ENCODE peak calls at places on chromosomes 11 and 22, in five cellular contexts. One of them, this sample, is unnamed.
A peak's percentile ranks its signal among the peaks of the same experiment; 100 is the strongest.

GRCh38 chr11:46278387-46279173 is 1.1 kb downstream of the CREB3L1 start:
- DNase-seq in stomach: peak; percentile 80
- DNase-seq in colonic mucosa: peak; percentile 93
- DNase-seq in fibroblast of lung: peak; percentile 68
- DNase-seq in transverse colon: peak; percentile 79
- DNase-seq in this sample: no peak

GRCh38 chr22:22043296-22044078 is 60.9 kb upstream of the TOP3B start:
- DNase-seq in colonic mucosa: no peak
- DNase-seq in stomach: no peak
- DNase-seq in transverse colon: no peak
- DNase-seq in fibroblast of lung: no peak
- DNase-seq in this sample: no peak

GRCh38 chr22:45442120-45442519 is 28.6 kb downstream of the RIBC2 start:
- DNase-seq in transverse colon: no peak
- DNase-seq in fibroblast of lung: no peak
- DNase-seq in colonic mucosa: no peak
- DNase-seq in stomach: no peak
- DNase-seq in this sample: no peak

GRCh38 chr11:12418019-12418611 is 40.7 kb downstream of the PARVA start:
- DNase-seq in fibroblast of lung: peak; percentile 62
- DNase-seq in stomach: no peak
- DNase-seq in colonic mucosa: no peak
- DNase-seq in transverse colon: no peak
- DNase-seq in this sample: no peak

GRCh38 chr11:59265735-59266134 is 53.0 kb upstream of the MPEG1 start:
- DNase-seq in colonic mucosa: no peak
- DNase-seq in stomach: no peak
- DNase-seq in fibroblast of lung: no peak
- DNase-seq in transverse colon: no peak
- DNase-seq in this sample: no peak

GRCh38 chr11:95134491-95134890 is 44.8 kb downstream of the ENDOD1 start:
- DNase-seq in fibroblast of lung: peak; percentile 36
- DNase-seq in stomach: no peak
- DNase-seq in transverse colon: no peak
- DNase-seq in colonic mucosa: no peak
- DNase-seq in this sample: no peak

GRCh38 chr11:46686886-46687810 is 13.3 kb downstream of the ARHGAP1 start:
- DNase-seq in stomach: no peak
- DNase-seq in fibroblast of lung: peak; percentile 92
- DNase-seq in transverse colon: no peak
- DNase-seq in colonic mucosa: no peak
- DNase-seq in this sample: no peak

GRCh38 chr11:36306888-36307287 is 10.8 kb downstream of the PRR5L start:
- DNase-seq in transverse colon: no peak
- DNase-seq in stomach: no peak
- DNase-seq in colonic mucosa: no peak
- DNase-seq in fibroblast of lung: peak; percentile 62
- DNase-seq in this sample: no peak

GRCh38 chr11:62267050-62267449 is 2.9 kb upstream of the SCGB2A2 start:
- DNase-seq in transverse colon: no peak
- DNase-seq in fibroblast of lung: no peak
- DNase-seq in stomach: no peak
- DNase-seq in colonic mucosa: no peak
- DNase-seq in this sample: no peak

GRCh38 chr11:19768815-19769214 is 56.2 kb downstream of the NAV2 start:
- DNase-seq in stomach: no peak
- DNase-seq in colonic mucosa: no peak
- DNase-seq in fibroblast of lung: no peak
- DNase-seq in transverse colon: no peak
- DNase-seq in this sample: no peak

GRCh38 chr11:107801641-107802040 is 56.9 kb downstream of the SLC35F2 start:
- DNase-seq in stomach: no peak
- DNase-seq in colonic mucosa: no peak
- DNase-seq in transverse colon: no peak
- DNase-seq in fibroblast of lung: no peak
- DNase-seq in this sample: no peak

GRCh38 chr11:126702987-126703386 is 297.6 kb downstream of the KIRREL3 start:
- DNase-seq in stomach: no peak
- DNase-seq in colonic mucosa: no peak
- DNase-seq in transverse colon: no peak
- DNase-seq in fibroblast of lung: no peak
- DNase-seq in this sample: no peak

GRCh38 chr11:125990244-125990643 is 44.4 kb downstream of the VSIG10L2 start:
- DNase-seq in colonic mucosa: no peak
- DNase-seq in fibroblast of lung: peak; percentile 59
- DNase-seq in stomach: no peak
- DNase-seq in transverse colon: no peak
- DNase-seq in this sample: no peak

GRCh38 chr22:32854351-32854804 is 52.9 kb downstream of the TIMP3 start:
- DNase-seq in fibroblast of lung: peak; percentile 54
- DNase-seq in transverse colon: no peak
- DNase-seq in colonic mucosa: no peak
- DNase-seq in stomach: no peak
- DNase-seq in this sample: no peak

GRCh38 chr11:108121274-108122155 is at the start of gene ACAT1:
- DNase-seq in stomach: peak; percentile 99
- DNase-seq in colonic mucosa: peak; percentile 100
- DNase-seq in fibroblast of lung: peak; percentile 89
- DNase-seq in transverse colon: peak; percentile 99
- DNase-seq in this sample: peak; percentile 99

GRCh38 chr22:50507991-50508884 is at the start of gene NCAPH2:
- DNase-seq in stomach: peak; percentile 98
- DNase-seq in transverse colon: peak; percentile 97
- DNase-seq in colonic mucosa: peak; percentile 97
- DNase-seq in fibroblast of lung: peak; percentile 97
- DNase-seq in this sample: peak; percentile 70

GRCh38 chr22:39723899-39724351 is 153.4 kb downstream of the CACNA1I start:
- DNase-seq in transverse colon: no peak
- DNase-seq in colonic mucosa: no peak
- DNase-seq in stomach: peak; percentile 25
- DNase-seq in fibroblast of lung: peak; percentile 6
- DNase-seq in this sample: no peak

GRCh38 chr11:64448599-64449380 is 89.8 kb downstream of the RPS6KA4 start:
- DNase-seq in transverse colon: peak; percentile 83
- DNase-seq in fibroblast of lung: peak; percentile 52
- DNase-seq in colonic mucosa: peak; percentile 84
- DNase-seq in stomach: peak; percentile 85
- DNase-seq in this sample: peak; percentile 51

GRCh38 chr11:128501576-128502549 is 85.5 kb downstream of the ETS1 start:
- DNase-seq in fibroblast of lung: no peak
- DNase-seq in stomach: no peak
- DNase-seq in colonic mucosa: no peak
- DNase-seq in transverse colon: no peak
- DNase-seq in this sample: no peak

GRCh38 chr22:44363214-44363979 is 50.6 kb upstream of the SHISAL1 start:
- DNase-seq in fibroblast of lung: peak; percentile 97
- DNase-seq in transverse colon: peak; percentile 80
- DNase-seq in colonic mucosa: peak; percentile 68
- DNase-seq in stomach: peak; percentile 65
- DNase-seq in this sample: peak; percentile 72

GRCh38 chr22:44364750-44365118 is 52.0 kb upstream of the SHISAL1 start:
- DNase-seq in fibroblast of lung: no peak
- DNase-seq in transverse colon: no peak
- DNase-seq in stomach: no peak
- DNase-seq in colonic mucosa: no peak
- DNase-seq in this sample: no peak

GRCh38 chr22:44365832-44366231 is 53.1 kb upstream of the SHISAL1 start:
- DNase-seq in fibroblast of lung: no peak
- DNase-seq in transverse colon: no peak
- DNase-seq in stomach: no peak
- DNase-seq in colonic mucosa: no peak
- DNase-seq in this sample: no peak

GRCh38 chr22:44365196-44365802 is 52.5 kb upstream of the SHISAL1 start:
- DNase-seq in stomach: no peak
- DNase-seq in fibroblast of lung: no peak
- DNase-seq in colonic mucosa: no peak
- DNase-seq in transverse colon: no peak
- DNase-seq in this sample: no peak

GRCh38 chr22:44363980-44364749 is 51.4 kb upstream of the SHISAL1 start:
- DNase-seq in stomach: no peak
- DNase-seq in transverse colon: no peak
- DNase-seq in colonic mucosa: no peak
- DNase-seq in fibroblast of lung: no peak
- DNase-seq in this sample: peak; percentile 86
- H3K27ac ChIP-seq in stomach: peak overlapping the region; percentile 86
- H3K27ac ChIP-seq in transverse colon: peak overlapping the region; percentile 80
- H3K27ac ChIP-seq in colonic mucosa: peak overlapping the region; percentile 32
- H3K27ac ChIP-seq in fibroblast of lung: peak overlapping the region; percentile 99
- H3K27ac ChIP-seq in this sample: peak overlapping the region; percentile 78

GRCh38 chr22:29623059-29623458 is 19.6 kb downstream of the NF2 start:
- DNase-seq in fibroblast of lung: no peak
- DNase-seq in colonic mucosa: no peak
- DNase-seq in transverse colon: no peak
- DNase-seq in stomach: no peak
- DNase-seq in this sample: no peak

GRCh38 chr22:29621761-29622526 is 18.5 kb downstream of the NF2 start:
- DNase-seq in transverse colon: no peak
- DNase-seq in fibroblast of lung: peak; percentile 84
- DNase-seq in stomach: no peak
- DNase-seq in colonic mucosa: no peak
- DNase-seq in this sample: no peak

GRCh38 chr22:29625090-29625825 is 21.8 kb downstream of the NF2 start:
- DNase-seq in colonic mucosa: peak; percentile 44
- DNase-seq in stomach: peak; percentile 60
- DNase-seq in transverse colon: peak; percentile 34
- DNase-seq in fibroblast of lung: peak; percentile 80
- DNase-seq in this sample: no peak

GRCh38 chr22:29626497-29627195 is 23.2 kb downstream of the NF2 start:
- DNase-seq in stomach: no peak
- DNase-seq in colonic mucosa: no peak
- DNase-seq in fibroblast of lung: peak; percentile 83
- DNase-seq in transverse colon: no peak
- DNase-seq in this sample: no peak

DNA sequence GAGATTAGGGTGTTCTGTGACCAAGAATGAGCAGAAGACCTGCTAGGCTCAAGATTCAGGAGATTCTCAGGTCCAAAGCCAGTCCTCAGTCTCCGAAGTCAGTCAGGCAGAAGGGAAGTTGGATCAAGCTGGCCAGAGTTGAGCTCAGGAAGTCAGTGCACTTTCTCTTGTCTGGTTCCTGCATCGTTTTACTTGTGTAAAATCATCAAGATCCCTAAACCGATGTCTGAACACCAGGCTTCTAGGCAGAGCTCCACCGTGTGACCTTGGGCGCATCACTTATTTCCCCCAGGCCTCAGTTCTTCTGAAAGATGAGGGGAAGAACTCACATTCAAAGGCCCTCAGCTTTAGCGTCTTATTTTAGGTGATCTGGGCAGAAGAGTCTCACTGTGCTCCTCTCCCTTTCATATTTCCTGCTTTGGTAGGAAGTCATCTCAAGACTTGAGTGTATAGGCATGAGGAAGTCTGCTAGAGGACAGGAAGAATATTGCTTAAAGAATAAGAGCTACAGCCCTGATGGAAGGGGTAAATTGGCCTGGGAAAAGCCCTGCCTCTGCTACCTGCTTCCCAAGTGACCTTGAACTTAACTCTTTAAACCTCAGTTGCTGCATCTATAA is 20.2 kb downstream of the NF2 start:
- DNase-seq in stomach: no peak
- DNase-seq in transverse colon: no peak
- DNase-seq in colonic mucosa: no peak
- DNase-seq in fibroblast of lung: no peak
- DNase-seq in this sample: no peak
- H3K4me1 ChIP-seq in stomach: peaks cover 58% of the 10 kb centered on the region
- H3K4me1 ChIP-seq in transverse colon: peaks cover 27% of the 10 kb centered on the region
- H3K4me1 ChIP-seq in colonic mucosa: peaks cover 15% of the 10 kb centered on the region
- H3K4me1 ChIP-seq in fibroblast of lung: peaks cover 43% of the 10 kb centered on the region
- H3K4me1 ChIP-seq in this sample: peaks cover 16% of the 10 kb centered on the region

GRCh38 chr11:73338279-73338678 is 30.2 kb downstream of the ARHGEF17 start:
- DNase-seq in colonic mucosa: no peak
- DNase-seq in stomach: no peak
- DNase-seq in transverse colon: no peak
- DNase-seq in fibroblast of lung: no peak
- DNase-seq in this sample: no peak

GRCh38 chr11:73333626-73334199 is 25.6 kb downstream of the ARHGEF17 start:
- DNase-seq in fibroblast of lung: no peak
- DNase-seq in colonic mucosa: no peak
- DNase-seq in transverse colon: no peak
- DNase-seq in stomach: no peak
- DNase-seq in this sample: no peak

GRCh38 chr11:73333173-73333572 is 25.1 kb downstream of the ARHGEF17 start:
- DNase-seq in colonic mucosa: no peak
- DNase-seq in stomach: no peak
- DNase-seq in fibroblast of lung: no peak
- DNase-seq in transverse colon: no peak
- DNase-seq in this sample: no peak

GRCh38 chr11:73334244-73335203 is 26.4 kb downstream of the ARHGEF17 start:
- DNase-seq in stomach: peak; percentile 65
- DNase-seq in colonic mucosa: peak; percentile 63
- DNase-seq in transverse colon: peak; percentile 67
- DNase-seq in fibroblast of lung: peak; percentile 89
- DNase-seq in this sample: peak; percentile 92

DNA sequence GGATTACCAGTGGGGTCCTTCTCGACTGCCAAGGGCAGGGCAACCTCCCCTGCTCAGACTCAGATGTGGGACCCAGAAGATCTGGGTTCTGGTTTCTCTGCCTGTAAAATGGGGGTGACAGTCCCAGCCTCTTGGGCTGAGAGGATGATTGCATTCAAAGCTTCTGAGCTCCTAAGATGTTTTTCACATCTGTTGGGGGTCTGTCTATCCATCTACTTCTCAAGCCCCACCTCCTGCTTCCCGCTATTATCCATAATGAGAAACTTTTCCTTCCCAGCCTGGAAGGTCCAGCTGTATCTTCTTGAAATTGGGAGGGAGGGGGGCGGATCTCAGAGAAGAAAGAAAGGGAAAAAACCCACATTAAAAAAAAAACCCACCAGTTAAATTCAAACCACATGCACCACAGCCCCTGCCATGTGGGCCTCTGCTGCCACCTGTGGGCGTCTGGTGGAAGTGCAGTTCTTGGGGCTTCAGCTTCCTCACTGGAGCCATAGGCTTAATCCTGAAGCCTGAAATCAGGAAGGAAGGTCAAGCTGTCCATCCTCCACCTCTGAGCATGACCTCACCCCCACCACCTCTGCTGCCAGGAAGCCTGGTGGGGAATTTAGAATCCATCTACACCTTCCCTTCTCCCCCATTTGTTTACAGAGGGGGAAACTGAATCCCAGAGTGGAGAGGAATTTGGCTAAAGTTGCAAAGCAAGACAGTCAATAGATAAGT is 27.3 kb downstream of the ARHGEF17 start:
- DNase-seq in fibroblast of lung: peak; percentile 82
- DNase-seq in stomach: peak; percentile 87
- DNase-seq in colonic mucosa: peak; percentile 90
- DNase-seq in transverse colon: peak; percentile 87
- DNase-seq in this sample: peak; percentile 91
- H3K4me3 ChIP-seq in fibroblast of lung: no peak overlapping the region
- H3K4me3 ChIP-seq in stomach: no peak overlapping the region
- H3K4me3 ChIP-seq in colonic mucosa: no peak overlapping the region
- H3K4me3 ChIP-seq in transverse colon: no peak overlapping the region
- H3K4me3 ChIP-seq in this sample: peak overlapping the region; percentile 40

DNA sequence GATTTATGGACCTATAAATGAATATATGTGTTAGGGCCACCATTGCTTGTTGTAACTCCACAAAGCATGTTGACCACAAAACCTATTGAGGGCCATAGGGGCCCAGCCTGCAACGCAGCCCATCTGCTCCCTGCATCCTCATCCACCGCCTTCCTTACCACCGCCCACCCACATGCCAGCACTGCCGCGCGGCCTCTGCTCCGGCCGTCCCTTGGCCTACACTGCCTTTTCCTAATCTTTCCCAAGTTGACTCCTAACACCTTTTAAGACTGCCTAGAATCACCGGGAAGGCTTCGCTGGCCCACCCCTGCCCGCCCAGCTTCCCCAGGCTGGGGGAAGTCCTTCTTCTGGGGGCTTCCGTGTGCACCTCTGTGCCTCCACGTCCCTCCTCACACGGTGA is 55.0 kb downstream of the SNX19 start:
- DNase-seq in fibroblast of lung: no peak
- DNase-seq in stomach: no peak
- DNase-seq in transverse colon: no peak
- DNase-seq in colonic mucosa: no peak
- DNase-seq in this sample: no peak
- H3K27ac ChIP-seq in fibroblast of lung: no peak overlapping the region
- H3K27ac ChIP-seq in stomach: no peak overlapping the region
- H3K27ac ChIP-seq in transverse colon: no peak overlapping the region
- H3K27ac ChIP-seq in colonic mucosa: no peak overlapping the region
- H3K27ac ChIP-seq in this sample: no peak overlapping the region